ENCODE peak calls at places on chromosomes 11 and 22, in seven cellular contexts. N, Q, C, L, E, A and K are unnamed samples.

GRCh38 chr22:19576460-19577421 is 52.5 kb upstream of the CLDN5 start:
- DNase-seq in N (peak; percentile 15), C (peak; percentile 32), L (no peak), E (peak; percentile 38), A (no peak), Q (peak; percentile 69), K (no peak)

GRCh38 chr22:19182472-19183157 is 4.1 kb upstream of the SLC25A1 start:
- DNase-seq in L (no peak), E (no peak), C (peak; percentile 3), A (no peak), N (no peak), Q (no peak), K (no peak)

GRCh38 chr22:41768420-41768819 is 32.1 kb upstream of the CCDC134 start:
- DNase-seq in E (peak; percentile 92), Q (peak; percentile 34), N (no peak), A (no peak), C (no peak), L (no peak), K (no peak)

GRCh38 chr11:63847363-63847762 is 8.5 kb downstream of the MARK2 start:
- DNase-seq in L (no peak), E (peak; percentile 90), Q (no peak), C (no peak), N (no peak), A (no peak), K (no peak)

GRCh38 chr11:16925495-16926065 is 88.6 kb downstream of the PLEKHA7 start:
- DNase-seq in E (peak; percentile 79), Q (no peak), N (peak; percentile 21), C (peak; percentile 80), L (peak; percentile 86), A (peak; percentile 29), K (no peak)

GRCh38 chr11:62445314-62445740 is 26.5 kb downstream of the SCGB1A1 start:
- DNase-seq in C (no peak), A (no peak), N (peak; percentile 80), Q (peak; percentile 81), L (no peak), E (no peak), K (no peak)

GRCh38 chr11:8065031-8065430 is 16.0 kb upstream of the TUB start:
- DNase-seq in E (no peak), Q (no peak), L (no peak), N (no peak), C (no peak), A (no peak), K (no peak)

GRCh38 chr11:115066111-115066660 is 387.9 kb downstream of the NXPE2 start:
- DNase-seq in L (no peak), Q (no peak), C (no peak), E (no peak), A (no peak), N (no peak), K (no peak)

GRCh38 chr11:85627332-85627997 is at the start of gene DLG2:
- DNase-seq in E (peak; percentile 65), N (peak; percentile 52), Q (peak; percentile 44), A (no peak), L (peak; percentile 34), C (peak; percentile 19), K (no peak)

GRCh38 chr11:128859563-128860441 is 7.3 kb downstream of the KCNJ1 start:
- DNase-seq in L (peak; percentile 85), Q (peak; percentile 47), C (peak; percentile 84), E (peak; percentile 33), A (peak; percentile 68), N (peak; percentile 54), K (peak; percentile 53)

GRCh38 chr11:47271961-47272661 is 2.2 kb downstream of the MADD start:
- DNase-seq in A (no peak), E (peak; percentile 25), L (peak; percentile 61), N (no peak), Q (no peak), C (no peak), K (no peak)

GRCh38 chr22:46797355-46797754 is 34.9 kb downstream of the TBC1D22A start:
- DNase-seq in C (peak; percentile 63), E (no peak), N (peak; percentile 54), Q (peak; percentile 55), L (no peak), A (no peak), K (no peak)

DNA sequence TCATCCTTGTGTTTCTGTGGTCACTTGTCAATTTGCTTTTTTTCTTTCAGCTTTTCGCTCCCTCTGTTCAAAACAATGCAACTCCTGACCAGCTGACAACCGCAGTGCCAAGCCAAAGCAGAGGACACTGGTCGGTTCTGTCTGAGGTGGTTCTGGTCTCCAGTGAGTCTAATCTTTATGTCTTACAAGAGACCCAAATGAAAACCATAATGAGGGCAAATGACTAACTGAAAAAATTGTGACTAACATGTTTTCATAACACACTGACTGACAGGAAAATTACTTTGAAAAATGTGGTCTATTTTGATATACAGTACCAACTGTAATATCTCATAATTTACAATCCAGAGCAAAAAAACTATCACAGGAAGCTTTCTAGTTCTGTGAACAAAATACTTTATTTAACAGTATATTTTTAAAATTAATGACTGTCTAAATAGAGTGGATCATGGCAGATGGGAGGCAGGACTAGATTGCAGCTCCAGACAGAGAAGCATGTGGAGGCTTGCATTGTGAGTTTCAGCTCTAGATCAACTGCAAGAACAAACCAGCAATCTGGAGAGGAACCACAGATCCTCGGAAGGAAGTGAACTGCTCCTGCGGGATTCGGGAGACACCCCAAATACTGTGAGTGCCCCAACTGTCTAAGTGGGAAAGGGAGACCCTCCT is 311.8 kb downstream of the SBF2 start:
- DNase-seq in A (no peak), E (no peak), L (no peak), C (no peak), Q (no peak), N (no peak), K (no peak)
- H2AFZ ChIP-seq in A (no peak overlapping the region), E (no peak overlapping the region), L (no peak overlapping the region), C (no peak overlapping the region), Q (no peak overlapping the region), N (no peak overlapping the region), K (no peak overlapping the region)

GRCh38 chr11:119692547-119692834 is 36.5 kb downstream of the NECTIN1 start:
- DNase-seq in A (no peak), C (no peak), Q (no peak), L (no peak), N (no peak), E (no peak), K (no peak)
- H4K20me1 ChIP-seq in A (no peaks in the 10 kb centered on the region), C (no peaks in the 10 kb centered on the region), Q (no peaks in the 10 kb centered on the region), L (no peaks in the 10 kb centered on the region), N (no peaks in the 10 kb centered on the region), E (no peaks in the 10 kb centered on the region), K (no peaks in the 10 kb centered on the region)

DNA sequence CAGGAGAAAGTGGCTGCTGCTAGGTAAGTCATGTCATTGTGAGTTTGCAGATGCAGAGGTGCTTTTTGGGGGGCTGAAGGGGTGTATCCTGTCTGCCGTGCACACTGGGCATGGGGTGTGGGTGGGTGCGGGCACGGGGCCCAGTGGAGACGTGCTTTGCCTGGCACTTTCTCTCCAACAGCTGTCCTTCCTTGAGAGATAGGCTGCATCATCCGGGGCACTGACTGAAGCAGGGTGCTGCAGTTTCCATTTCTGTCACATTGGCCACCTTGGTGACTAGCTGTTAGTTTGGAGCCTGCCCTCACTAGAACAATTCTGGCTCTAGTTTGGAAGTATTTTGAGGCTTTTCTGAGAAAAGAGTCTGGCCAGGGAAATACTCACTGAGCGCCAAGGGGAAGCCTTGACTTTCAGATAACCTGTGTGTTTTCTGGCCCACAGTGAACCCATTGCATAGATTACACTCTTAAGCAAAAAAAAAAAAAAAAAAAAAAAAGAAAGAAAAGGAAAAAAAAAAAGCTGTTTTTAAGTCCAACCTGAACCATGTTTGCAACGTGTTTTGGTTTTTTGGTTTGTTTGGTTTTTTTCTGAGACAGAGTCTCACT is 219.2 kb downstream of the NAV2 start:
- DNase-seq in Q (no peak), A (no peak), L (no peak), E (no peak), C (no peak), N (no peak), K (no peak)
- H3K4me3 ChIP-seq in Q (no peak overlapping the region), A (no peak overlapping the region), L (no peak overlapping the region), E (no peak overlapping the region), C (no peak overlapping the region), N (no peak overlapping the region), K (no peak overlapping the region)

GRCh38 chr11:107689317-107690202 is 22.3 kb downstream of the SLN start:
- DNase-seq in N (peak; percentile 70), C (peak; percentile 86), Q (peak; percentile 51), E (peak; percentile 50), A (peak; percentile 54), L (peak; percentile 71), K (peak; percentile 61)

GRCh38 chr11:107688322-107688918 is 23.4 kb downstream of the SLN start:
- DNase-seq in N (no peak), E (no peak), L (no peak), A (no peak), C (no peak), Q (no peak), K (no peak)

GRCh38 chr11:107695446-107695845 is 16.4 kb downstream of the SLN start:
- DNase-seq in A (no peak), E (no peak), N (no peak), Q (peak; percentile 67), C (no peak), L (no peak), K (no peak)

GRCh38 chr11:107696140-107696539 is 15.7 kb downstream of the SLN start:
- DNase-seq in Q (peak; percentile 97), A (peak; percentile 77), C (peak; percentile 59), N (peak; percentile 93), E (peak; percentile 63), L (no peak), K (no peak)

GRCh38 chr11:107691003-107691402 is 20.9 kb downstream of the SLN start:
- DNase-seq in E (no peak), C (no peak), Q (peak; percentile 36), L (no peak), N (no peak), A (no peak), K (no peak)
- H2AFZ ChIP-seq in E (no peak overlapping the region), C (no peak overlapping the region), Q (no peak overlapping the region), L (no peak overlapping the region), N (peak overlapping the region; percentile 43), A (peak overlapping the region; percentile 57), K (no peak overlapping the region)

GRCh38 chr22:33883561-33883960 is 36.7 kb downstream of the LARGE1 start:
- DNase-seq in E (peak; percentile 80), A (no peak), N (no peak), Q (no peak), L (no peak), C (no peak), K (no peak)
- H4K20me1 ChIP-seq in E (no peaks in the 10 kb centered on the region), A (no peaks in the 10 kb centered on the region), N (no peaks in the 10 kb centered on the region), Q (no peaks in the 10 kb centered on the region), L (no peaks in the 10 kb centered on the region), C (peaks cover 10% of the 10 kb centered on the region), K (no peaks in the 10 kb centered on the region)

GRCh38 chr11:57288771-57289579 is 35.8 kb downstream of the TNKS1BP1 start:
- DNase-seq in L (no peak), Q (peak; percentile 96), N (peak; percentile 62), C (no peak), A (no peak), E (no peak), K (no peak)
- H3K4me3 ChIP-seq in L (no peak overlapping the region), Q (no peak overlapping the region), N (no peak overlapping the region), C (no peak overlapping the region), A (no peak overlapping the region), E (no peak overlapping the region), K (no peak overlapping the region)

GRCh38 chr11:102111011-102111786 is 952 bp downstream of the YAP1 start:
- DNase-seq in N (peak; percentile 88), L (peak; percentile 34), Q (peak; percentile 81), A (no peak), C (peak; percentile 96), E (peak; percentile 70), K (no peak)
- H2AFZ ChIP-seq in N (no peak overlapping the region), L (peak overlapping the region; percentile 94), Q (peak overlapping the region; percentile 86), A (no peak overlapping the region), C (peak overlapping the region; percentile 17), E (peak overlapping the region; percentile 91), K (no peak overlapping the region)